ENCODE peak calls at places on chromosomes 1 and 21, in four cellular contexts. I, R, G and B are unnamed samples.

GRCh38 chr1:99198377-99198776 is 65.9 kb upstream of the PLPPR4 start:
- DNase-seq in I (no peak), R (no peak), G (no peak), B (no peak)

GRCh38 chr1:193322218-193322617 is 135.8 kb upstream of the B3GALT2 start:
- DNase-seq in R (no peak), G (no peak), I (no peak), B (no peak)

GRCh38 chr1:209130886-209131285 is 452.6 kb upstream of the CAMK1G start:
- DNase-seq in G (no peak), R (no peak), I (no peak), B (no peak)

GRCh38 chr1:156525856-156526479 is 25.4 kb upstream of the MEF2D start:
- DNase-seq in G (no peak), I (no peak), R (no peak), B (peak; percentile 60)

GRCh38 chr1:38179423-38179822 is 132.8 kb upstream of the POU3F1 start:
- DNase-seq in G (no peak), R (no peak), I (no peak), B (peak; percentile 22)

GRCh38 chr1:43977376-43978263 is 1.4 kb upstream of the B4GALT2 start:
- DNase-seq in I (no peak), R (no peak), G (no peak), B (no peak)

GRCh38 chr1:111735858-111736544 is 3.2 kb downstream of the INKA2 start:
- DNase-seq in I (no peak), G (no peak), R (no peak), B (peak; percentile 83)

GRCh38 chr1:234437423-234438171 is 41.4 kb downstream of the TARBP1 start:
- DNase-seq in G (peak; percentile 27), I (no peak), R (no peak), B (no peak)

GRCh38 chr21:38614558-38614957 is 116.3 kb upstream of the ERG start:
- DNase-seq in I (no peak), G (no peak), R (no peak), B (no peak)

GRCh38 chr1:109983380-109984189 is 980 bp upstream of the AHCYL1 start:
- DNase-seq in I (no peak), G (no peak), R (no peak), B (no peak)

GRCh38 chr1:232968965-232969364 is 18.6 kb downstream of the NTPCR start:
- DNase-seq in R (no peak), G (peak; percentile 75), I (no peak), B (no peak)

GRCh38 chr21:16457498-16457897 is 727.7 kb downstream of the USP25 start:
- DNase-seq in R (no peak), G (no peak), I (no peak), B (no peak)

GRCh38 chr1:153194331-153195050 is 8.7 kb upstream of the LELP1 start:
- DNase-seq in G (no peak), R (no peak), I (no peak), B (no peak)

GRCh38 chr1:170063109-170063826 is 11.2 kb downstream of the KIFAP3 start:
- DNase-seq in G (no peak), R (no peak), I (no peak), B (no peak)

GRCh38 chr1:240941706-240942370 is 329.9 kb upstream of the GREM2 start:
- DNase-seq in R (no peak), G (no peak), I (no peak), B (no peak)